ENCODE peak calls at places on chromosomes 11 and 22, in four cellular contexts. A is GM20000, Y is kidney, X is transverse colon. F is an unnamed sample.

GRCh38 chr11:115325523-115325922 is 178.7 kb downstream of the CADM1 start:
- DNase-seq in A (no peak), Y (no peak), X (no peak), F (no peak)

GRCh38 chr11:94077568-94078293 is 50.9 kb upstream of the PANX1 start:
- DNase-seq in A (no peak), Y (no peak), X (no peak), F (no peak)

GRCh38 chr22:17131686-17132085 is 10.5 kb upstream of the TMEM121B start:
- DNase-seq in A (no peak), Y (no peak), X (no peak), F (no peak)

GRCh38 chr11:112321521-112322172 is 61.0 kb upstream of the PLET1 start:
- DNase-seq in A (no peak), Y (peak), X (peak), F (no peak)

GRCh38 chr11:96969251-96969650 is 579.4 kb downstream of the JRKL start:
- DNase-seq in A (no peak), Y (no peak), X (no peak), F (no peak)

GRCh38 chr11:76391039-76391438 is 9.9 kb downstream of the GVQW3 start:
- DNase-seq in A (no peak), Y (no peak), X (no peak), F (no peak)

GRCh38 chr11:134063991-134064747 is 4.7 kb upstream of the JAM3 start:
- DNase-seq in A (no peak), Y (no peak), X (no peak), F (no peak)

GRCh38 chr11:44326615-44327475 is 16.9 kb upstream of the ALX4 start:
- DNase-seq in A (no peak), Y (peak), X (no peak), F (no peak)

GRCh38 chr22:31099386-31099785 is 8.0 kb downstream of the SELENOM start:
- DNase-seq in A (no peak), Y (no peak), X (no peak), F (no peak)

GRCh38 chr22:24432059-24432853 is 4.9 kb downstream of the ADORA2A start:
- DNase-seq in A (no peak), Y (peak), X (peak), F (no peak)

GRCh38 chr11:36235750-36236149 is 53.5 kb downstream of the COMMD9 start:
- DNase-seq in A (no peak), Y (no peak), X (no peak), F (no peak)

GRCh38 chr11:69718147-69718546 is 14.3 kb upstream of the FGF19 start:
- DNase-seq in A (peak), Y (no peak), X (no peak), F (no peak)

GRCh38 chr11:46682773-46683752 is 17.4 kb downstream of the ARHGAP1 start:
- DNase-seq in A (no peak), Y (peak), X (no peak), F (no peak)

GRCh38 chr11:18608373-18608772 is 8.8 kb downstream of the MISFA start:
- DNase-seq in A (no peak), Y (no peak), X (no peak), F (no peak)

GRCh38 chr11:129853508-129854228 is 38.0 kb downstream of the TMEM45B start:
- DNase-seq in A (no peak), Y (peak), X (peak), F (no peak)

GRCh38 chr11:102955624-102956023 is at the start of gene MMP13:
- DNase-seq in A (no peak), Y (no peak), X (no peak), F (no peak)

GRCh38 chr11:3160252-3161031 is 4.7 kb downstream of the OSBPL5 start:
- DNase-seq in A (no peak), Y (peak), X (peak), F (no peak)

GRCh38 chr22:20844055-20845037 is 14.3 kb downstream of the PI4KA start:
- DNase-seq in A (no peak), Y (no peak), X (no peak), F (no peak)

GRCh38 chr11:128247235-128247594 is 340.1 kb downstream of the ETS1 start:
- DNase-seq in A (no peak), Y (no peak), X (no peak), F (no peak)

GRCh38 chr11:96340555-96340885 is 2.5 kb downstream of the MAML2 start:
- DNase-seq in A (no peak), Y (no peak), X (no peak), F (no peak)

GRCh38 chr11:3161309-3161708 is 3.8 kb downstream of the OSBPL5 start:
- DNase-seq in A (no peak), Y (peak), X (peak), F (no peak)

GRCh38 chr11:35525501-35526175 is at the start of gene PAMR1:
- DNase-seq in A (peak), Y (peak), X (peak), F (no peak)

GRCh38 chr22:32352681-32353080 is 5.0 kb upstream of the RFPL3 start:
- DNase-seq in A (no peak), Y (no peak), X (no peak), F (no peak)

GRCh38 chr11:33536178-33536577 is 164.4 kb downstream of the C11orf91 start:
- DNase-seq in A (no peak), Y (no peak), X (no peak), F (no peak)

GRCh38 chr11:15969281-15969680 is 387.1 kb downstream of the SOX6 start:
- DNase-seq in A (no peak), Y (no peak), X (peak), F (no peak)

GRCh38 chr11:59212222-59212621 is 505 bp downstream of the MPEG1 start:
- DNase-seq in A (no peak), Y (no peak), X (no peak), F (no peak)

GRCh38 chr11:35246725-35247124 is 107.8 kb downstream of the CD44 start:
- DNase-seq in A (no peak), Y (no peak), X (no peak), F (no peak)

GRCh38 chr11:2108675-2109481 is 30.3 kb downstream of the IGF2 start:
- DNase-seq in A (no peak), Y (peak), X (no peak), F (no peak)

GRCh38 chr11:123469089-123469488 is 39.0 kb downstream of the GRAMD1B start:
- DNase-seq in A (no peak), Y (no peak), X (no peak), F (no peak)

GRCh38 chr11:9357041-9357440 is 27.4 kb upstream of the IPO7 start:
- DNase-seq in A (no peak), Y (no peak), X (no peak), F (no peak)

GRCh38 chr22:19057539-19057938 is 64.7 kb downstream of the DGCR2 start:
- DNase-seq in A (no peak), Y (peak), X (no peak), F (no peak)

GRCh38 chr22:31646186-31647019 is 15.6 kb downstream of the PISD start:
- DNase-seq in A (peak), Y (peak), X (no peak), F (no peak)

GRCh38 chr11:130241697-130242096 is 73.0 kb downstream of the ZBTB44 start:
- DNase-seq in A (no peak), Y (no peak), X (no peak), F (no peak)

GRCh38 chr11:46353706-46354105 is 6.4 kb downstream of the DGKZ start:
- DNase-seq in A (no peak), Y (no peak), X (no peak), F (no peak)

GRCh38 chr11:68008381-68009337 is 1.5 kb upstream of the ALDH3B1 start:
- DNase-seq in A (no peak), Y (peak), X (peak), F (no peak)

GRCh38 chr11:134471341-134472187 is 59.5 kb upstream of the B3GAT1 start:
- DNase-seq in A (no peak), Y (no peak), X (no peak), F (no peak)

GRCh38 chr11:102924851-102925380 is 30.6 kb downstream of the MMP13 start:
- DNase-seq in A (no peak), Y (no peak), X (peak), F (no peak)

GRCh38 chr11:14643697-14644395 is at the start of gene PDE3B:
- DNase-seq in A (peak), Y (peak), X (peak), F (peak)

DNA sequence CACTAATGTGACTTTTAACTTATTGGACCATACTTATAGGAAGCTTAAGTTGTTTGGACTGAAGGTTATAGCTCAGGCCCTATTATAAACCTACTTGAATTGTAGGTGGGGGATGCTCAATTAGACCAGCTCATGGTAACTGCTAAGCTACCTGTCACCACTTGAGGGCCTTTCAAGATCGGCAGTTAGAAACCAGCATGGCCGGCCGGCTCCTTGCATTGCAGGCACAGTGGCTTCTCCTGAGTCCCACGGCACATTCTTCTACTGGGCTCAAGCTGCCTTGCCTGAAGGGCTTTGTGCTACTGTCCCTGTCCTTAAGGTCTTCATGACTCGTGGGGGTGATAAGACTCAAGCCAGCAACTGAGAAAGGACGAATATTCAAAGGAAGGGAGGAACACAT is 70.8 kb downstream of the TBC1D22A start:
- DNase-seq in A (no peak), Y (no peak), X (no peak), F (no peak)
- TF ChIP-seq CTCF in A (no peak), Y (peak), X (no peak), F (no peak)

DNA sequence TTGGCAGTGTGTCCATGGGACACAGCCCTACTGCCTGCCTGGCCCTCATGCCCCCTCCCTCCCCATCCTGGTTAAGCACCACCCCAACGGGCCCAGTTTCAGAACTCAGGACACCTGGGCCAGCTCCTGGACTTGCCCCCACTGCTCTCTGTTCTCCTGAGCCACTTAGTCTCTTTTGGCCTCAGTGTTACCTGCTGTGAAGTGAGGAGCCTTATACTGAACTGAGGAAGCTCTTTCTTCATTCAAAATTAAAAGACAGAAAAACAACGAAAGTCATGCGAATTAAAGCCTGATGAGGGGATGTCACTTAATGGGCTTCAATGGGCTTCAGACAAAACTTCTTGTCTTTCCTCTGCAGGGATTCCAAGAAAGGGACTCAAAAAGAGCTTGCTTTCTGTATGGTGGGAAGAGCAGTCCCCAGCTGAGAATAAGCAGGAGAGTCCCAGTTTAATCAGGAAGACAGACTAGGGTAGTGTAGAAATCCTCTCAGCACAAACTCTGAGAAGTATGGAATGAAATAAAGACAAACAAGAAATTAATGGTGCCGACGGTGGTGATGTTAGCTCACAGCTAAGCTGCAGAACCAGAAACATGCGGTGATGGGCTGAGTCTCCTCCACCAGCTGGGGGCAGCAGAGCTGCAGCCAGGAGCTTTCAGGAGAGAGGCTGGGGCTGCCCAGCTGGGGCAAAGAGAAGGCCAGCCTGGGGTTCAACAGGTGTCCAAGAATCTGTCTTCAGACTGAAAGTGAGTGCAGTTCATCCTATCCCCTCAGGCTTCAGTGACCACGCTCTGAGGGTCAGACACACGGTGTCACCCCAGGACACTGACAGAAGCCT is 101.0 kb downstream of the GGTLC2 start:
- DNase-seq in A (peak), Y (no peak), X (peak), F (peak)
- TF ChIP-seq CTCF in A (peak), Y (peak), X (peak), F (peak)

GRCh38 chr11:65780770-65781151 is at the start of gene AP5B1:
- DNase-seq in A (peak), Y (peak), X (peak), F (peak)

GRCh38 chr11:65782816-65783228 is 2.0 kb upstream of the AP5B1 start:
- DNase-seq in A (no peak), Y (peak), X (peak), F (no peak)

GRCh38 chr11:65779919-65780769 is 632 bp downstream of the AP5B1 start:
- DNase-seq in A (peak), Y (peak), X (peak), F (peak)

GRCh38 chr11:65781962-65782815 is 1.4 kb upstream of the AP5B1 start:
- DNase-seq in A (no peak), Y (peak), X (no peak), F (no peak)

GRCh38 chr11:65781152-65781961 is 581 bp upstream of the AP5B1 start:
- DNase-seq in A (no peak), Y (peak), X (peak), F (no peak)
- TF ChIP-seq CTCF in A (peak), Y (peak), X (peak), F (no peak)

DNA sequence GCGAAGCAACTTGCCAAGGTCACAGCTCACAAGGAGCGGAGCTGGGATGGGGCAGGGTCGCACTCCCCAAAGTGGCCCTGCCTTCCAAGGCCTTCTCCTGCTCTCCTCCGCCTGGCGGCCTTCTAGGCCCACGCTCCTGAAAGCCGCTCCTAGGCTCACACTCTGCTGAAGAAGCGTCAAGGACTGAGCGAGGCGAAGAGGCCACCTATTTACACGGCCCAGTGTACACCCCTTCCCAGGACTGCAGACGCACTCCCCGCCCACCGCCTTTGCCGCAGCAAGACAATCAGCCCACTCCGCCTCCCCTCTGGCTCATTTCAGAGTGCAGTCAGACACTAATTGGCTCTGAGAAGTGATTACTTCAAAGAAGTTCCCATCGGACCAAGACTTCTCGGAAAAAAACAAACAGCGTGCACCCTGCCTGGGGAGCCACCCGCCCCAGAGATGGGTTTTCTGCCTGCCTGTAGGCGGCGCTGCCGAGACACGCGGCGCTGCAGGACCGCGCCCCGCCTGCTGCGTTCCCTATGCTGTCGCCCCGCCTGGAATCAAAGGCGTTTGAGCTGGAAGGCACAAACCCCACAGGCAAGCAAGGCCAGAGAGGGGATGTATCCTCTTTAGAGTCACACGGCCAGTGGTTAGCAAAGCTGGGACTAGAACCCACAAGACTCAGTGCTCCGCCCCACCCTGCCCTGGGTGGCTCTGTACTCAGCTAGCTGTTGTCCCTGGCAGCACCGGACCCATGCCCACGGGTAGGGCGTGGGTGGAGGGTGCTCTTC is 414.8 kb downstream of the BUD13 start:
- DNase-seq in A (no peak), Y (no peak), X (peak), F (no peak)
- TF ChIP-seq CTCF in A (peak), Y (peak), X (peak), F (no peak)

GRCh38 chr22:33920927-33921575 is 775 bp upstream of the LARGE1 start:
- DNase-seq in A (peak), Y (peak), X (peak), F (peak)

GRCh38 chr22:33921576-33922181 is 1.4 kb upstream of the LARGE1 start:
- DNase-seq in A (peak), Y (peak), X (peak), F (no peak)

GRCh38 chr22:33918676-33919590 is 1.3 kb downstream of the LARGE1 start:
- DNase-seq in A (no peak), Y (no peak), X (no peak), F (no peak)

GRCh38 chr22:33917744-33918406 is 2.4 kb downstream of the LARGE1 start:
- DNase-seq in A (peak), Y (no peak), X (no peak), F (no peak)

DNA sequence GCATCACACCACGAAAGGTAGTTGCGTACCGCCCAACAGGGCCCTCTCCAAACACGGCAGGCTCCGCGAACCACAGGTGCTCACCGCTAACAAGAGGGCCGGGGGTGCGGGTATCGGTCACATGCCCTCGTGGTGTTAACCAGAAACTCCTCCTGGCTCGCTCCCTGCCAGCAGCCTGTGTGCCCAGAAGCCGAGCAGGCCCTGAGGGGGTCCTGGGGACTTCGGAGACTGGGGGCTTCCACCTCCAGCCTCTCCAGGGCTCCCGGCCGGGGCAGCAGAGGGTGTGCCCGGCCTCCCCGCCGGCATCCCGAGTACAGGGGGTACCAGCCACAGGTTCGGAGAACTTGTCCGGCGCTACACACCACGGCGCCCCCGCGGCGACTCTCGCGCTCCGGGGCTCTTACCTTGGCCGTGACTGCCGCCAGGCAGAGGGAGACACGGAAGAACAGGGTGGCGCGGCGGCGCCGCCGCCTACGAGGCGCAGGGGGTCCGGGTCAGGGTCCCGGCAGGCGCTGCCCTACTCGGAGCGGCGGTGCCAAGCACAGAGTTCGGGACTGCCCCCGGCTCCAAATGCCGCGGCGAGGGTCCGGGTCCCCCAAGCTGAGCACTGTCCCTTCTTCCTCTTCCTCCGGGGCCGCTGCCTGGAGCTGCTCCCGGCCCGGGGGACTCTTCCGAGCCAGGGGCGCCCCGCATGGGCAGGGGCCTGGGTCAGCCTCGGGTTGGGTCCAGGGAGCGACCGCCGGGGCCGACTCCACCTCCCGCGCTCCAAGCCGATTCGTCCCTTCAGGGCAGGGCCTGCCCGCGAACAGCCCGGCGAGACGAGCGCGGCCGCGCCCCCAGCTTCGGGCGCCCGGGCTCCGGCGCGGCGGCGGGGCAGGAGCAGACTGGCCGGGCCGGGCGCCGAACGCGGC is at the start of gene LARGE1:
- DNase-seq in A (peak), Y (peak), X (peak), F (no peak)
- TF ChIP-seq CTCF in A (no peak), Y (no peak), X (no peak), F (no peak)

DNA sequence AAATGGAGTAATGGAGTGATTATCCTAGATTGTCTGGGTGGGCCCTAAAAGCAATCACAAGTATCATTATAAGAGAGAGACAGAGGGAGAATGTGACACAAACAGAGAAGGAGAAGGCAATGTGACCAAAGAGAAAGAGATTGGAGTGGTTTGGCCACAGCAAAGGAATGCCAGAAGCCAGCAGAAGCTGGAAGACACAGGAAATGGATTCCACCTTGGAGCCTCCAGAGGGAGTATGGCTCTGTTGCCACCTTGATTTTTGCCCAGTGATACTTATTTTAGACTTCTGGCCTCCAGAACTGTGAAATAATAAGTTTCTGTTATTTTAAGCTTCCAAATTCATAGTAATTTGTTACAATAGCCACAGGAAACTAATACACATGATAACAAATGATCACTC is 36.8 kb upstream of the OR5P2 start:
- DNase-seq in A (no peak), Y (no peak), X (no peak), F (no peak)
- TF ChIP-seq CTCF in A (no peak), Y (no peak), X (no peak), F (no peak)

GRCh38 chr11:77413850-77414249 is 60.0 kb downstream of the PAK1 start:
- DNase-seq in A (no peak), Y (no peak), X (no peak), F (no peak)
- TF ChIP-seq CTCF in A (no peak), Y (no peak), X (no peak), F (no peak)

F was measured in natural killer cell.